ENCODE peak calls at places on chromosomes 11 and 22, in six cellular contexts. H, I, Y, Z, W and L are unnamed samples.

GRCh38 chr11:93099811-93100210 is 98.0 kb downstream of the SLC36A4 start:
- DNase-seq in I (no peak), H (no peak), W (no peak), Z (no peak), Y (no peak), L (no peak)

GRCh38 chr11:76329084-76329648 is 51.8 kb downstream of the THAP12 start:
- DNase-seq in I (no peak), Z (no peak), H (no peak), W (no peak), Y (no peak), L (no peak)

GRCh38 chr11:107576497-107577086 is 11.1 kb upstream of the ALKBH8 start:
- DNase-seq in Y (peak), I (no peak), Z (peak), H (peak), W (peak), L (peak)

GRCh38 chr11:68812526-68812925 is 29.2 kb downstream of the CPT1A start:
- DNase-seq in W (no peak), H (no peak), Y (no peak), Z (no peak), I (no peak), L (no peak)

GRCh38 chr11:93622043-93622442 is 39.4 kb upstream of the CEP295 start:
- DNase-seq in I (no peak), Y (no peak), Z (no peak), W (no peak), H (no peak), L (no peak)

GRCh38 chr11:110890995-110891394 is 178.8 kb upstream of the ARHGAP20 start:
- DNase-seq in W (no peak), I (no peak), Y (no peak), Z (no peak), H (no peak), L (no peak)

GRCh38 chr11:95700471-95700817 is 89.1 kb downstream of the FAM76B start:
- DNase-seq in I (no peak), Z (no peak), W (no peak), Y (no peak), H (no peak), L (no peak)

GRCh38 chr11:11842426-11843008 is 745 bp downstream of the USP47 start:
- DNase-seq in I (peak), Z (peak), H (peak), W (peak), Y (peak), L (peak)

GRCh38 chr11:35275808-35276170 is 136.8 kb downstream of the CD44 start:
- DNase-seq in W (no peak), H (no peak), I (no peak), Z (no peak), Y (no peak), L (no peak)

GRCh38 chr22:33018232-33018864 is 39.8 kb downstream of the SYN3 start:
- DNase-seq in Z (peak), I (peak), Y (peak), H (peak), W (peak), L (peak)

GRCh38 chr11:65266210-65266609 is 4.4 kb downstream of the POLA2 start:
- DNase-seq in W (no peak), Z (no peak), H (no peak), Y (no peak), I (no peak), L (no peak)

GRCh38 chr11:14554959-14555358 is 34.8 kb upstream of the PSMA1 start:
- DNase-seq in Z (no peak), Y (no peak), I (peak), H (no peak), W (no peak), L (no peak)

GRCh38 chr22:21726650-21727049 is 8.9 kb downstream of the YPEL1 start:
- DNase-seq in Y (no peak), W (peak), H (peak), Z (no peak), I (no peak), L (no peak)

GRCh38 chr11:117620131-117620530 is 176.9 kb downstream of the DSCAML1 start:
- DNase-seq in W (no peak), Z (no peak), Y (no peak), I (no peak), H (no peak), L (no peak)

GRCh38 chr11:2774173-2775082 is 74.6 kb upstream of the KCNQ1OT1 start:
- DNase-seq in I (peak), W (no peak), Y (no peak), Z (peak), H (no peak), L (no peak)

GRCh38 chr11:26365284-26365683 is 33.4 kb downstream of the ANO3 start:
- DNase-seq in Z (no peak), I (no peak), Y (no peak), H (no peak), W (no peak), L (no peak)

GRCh38 chr11:126567419-126567818 is 211.9 kb downstream of the ST3GAL4 start:
- DNase-seq in I (no peak), Z (no peak), H (peak), Y (no peak), W (no peak), L (no peak)

GRCh38 chr11:57480409-57481137 is 20.2 kb downstream of the RTN4RL2 start:
- DNase-seq in H (peak), W (peak), I (peak), Z (peak), Y (peak), L (peak)

GRCh38 chr22:29382575-29383328 is 5.6 kb downstream of the AP1B1 start:
- DNase-seq in H (peak), Y (no peak), W (no peak), Z (peak), I (no peak), L (peak)

GRCh38 chr11:110373061-110373702 is 56.6 kb upstream of the FDX1 start:
- DNase-seq in Y (no peak), H (no peak), W (no peak), I (no peak), Z (peak), L (no peak)

GRCh38 chr11:116210663-116211062 is 562.1 kb downstream of the BUD13 start:
- DNase-seq in Y (no peak), H (no peak), Z (no peak), W (no peak), I (no peak), L (no peak)

GRCh38 chr11:41235670-41236069 is 223.8 kb downstream of the LRRC4C start:
- DNase-seq in H (no peak), I (no peak), Z (no peak), Y (no peak), W (no peak), L (no peak)

GRCh38 chr11:1760351-1761109 is 3.2 kb downstream of the CTSD start:
- DNase-seq in I (no peak), Z (peak), W (no peak), H (peak), Y (no peak), L (peak)

GRCh38 chr22:23685205-23685784 is 5.5 kb upstream of the RGL4 start:
- DNase-seq in Y (no peak), H (no peak), Z (no peak), I (no peak), W (no peak), L (peak)

GRCh38 chr22:17493384-17493981 is 69.8 kb upstream of the SLC25A18 start:
- DNase-seq in W (no peak), I (no peak), Y (no peak), H (no peak), Z (no peak), L (no peak)

GRCh38 chr22:19239464-19239863 is 52.1 kb downstream of the CLTCL1 start:
- DNase-seq in W (no peak), H (no peak), Y (no peak), I (no peak), Z (no peak), L (no peak)

GRCh38 chr11:120180571-120181445 is 30.0 kb upstream of the OAF start:
- DNase-seq in Y (no peak), Z (peak), I (no peak), H (no peak), W (no peak), L (no peak)

GRCh38 chr11:68014157-68014965 is 4.2 kb downstream of the ALDH3B1 start:
- DNase-seq in I (no peak), W (no peak), Z (peak), Y (no peak), H (peak), L (peak)

GRCh38 chr11:117201906-117202305 is 2.7 kb downstream of the TAGLN start:
- DNase-seq in Z (no peak), Y (no peak), W (no peak), H (no peak), I (no peak), L (no peak)

GRCh38 chr11:23755769-23756168 is 741.1 kb upstream of the LUZP2 start:
- DNase-seq in H (no peak), W (no peak), Y (no peak), Z (no peak), I (no peak), L (no peak)

GRCh38 chr22:43829904-43830851 is 18.1 kb upstream of the EFCAB6 start:
- DNase-seq in H (no peak), Z (no peak), I (no peak), W (no peak), Y (no peak), L (no peak)

GRCh38 chr11:134678152-134678551 is 266.1 kb upstream of the B3GAT1 start:
- DNase-seq in Y (no peak), I (no peak), H (no peak), Z (no peak), W (no peak), L (no peak)

GRCh38 chr22:19488884-19489843 is 9.4 kb downstream of the CDC45 start:
- DNase-seq in H (peak), Z (no peak), I (no peak), Y (no peak), W (no peak), L (no peak)

GRCh38 chr11:1889527-1889930 is 2.2 kb downstream of the PRR33 start:
- DNase-seq in I (no peak), W (no peak), Y (no peak), H (no peak), Z (no peak), L (no peak)

GRCh38 chr22:37462983-37463382 is 23.2 kb downstream of the MFNG start:
- DNase-seq in I (no peak), H (peak), Z (no peak), W (no peak), Y (no peak), L (peak)

GRCh38 chr22:37462426-37462825 is 23.8 kb downstream of the MFNG start:
- DNase-seq in Z (no peak), W (no peak), Y (no peak), H (no peak), I (no peak), L (no peak)

GRCh38 chr22:37459211-37459610 is 27.0 kb downstream of the MFNG start:
- DNase-seq in Z (no peak), H (peak), Y (no peak), I (no peak), W (peak), L (peak)

GRCh38 chr22:37457093-37457893 is 28.9 kb downstream of the MFNG start:
- DNase-seq in Z (peak), Y (peak), I (peak), W (peak), H (peak), L (peak)

DNA sequence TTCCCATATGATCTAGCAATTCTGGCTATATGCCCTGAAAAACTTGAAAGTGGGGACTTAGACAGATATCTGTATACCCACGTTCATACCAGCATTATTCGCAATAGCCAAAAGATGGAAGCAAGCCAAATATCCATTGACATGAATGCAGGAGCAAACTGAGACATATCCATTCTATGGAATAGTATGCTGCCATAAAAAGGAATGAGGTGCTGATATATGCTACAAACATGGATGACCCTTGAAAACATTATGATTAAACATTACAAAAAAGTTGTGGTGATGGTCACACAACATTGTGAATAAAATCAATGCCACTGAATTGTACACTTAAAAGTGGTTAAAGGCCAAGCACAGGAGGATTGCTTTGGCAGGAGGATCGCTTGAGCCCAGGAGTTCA is 25.5 kb downstream of the MFNG start:
- DNase-seq in Z (no peak), Y (no peak), H (no peak), W (no peak), I (no peak), L (no peak)
- TF ChIP-seq CTCF in Z (no peak), Y (no peak), H (no peak), W (no peak), I (no peak), L (no peak)

GRCh38 chr22:42269407-42270177 is 861 bp downstream of the TCF20 start:
- DNase-seq in H (peak), I (peak), W (no peak), Y (peak), Z (peak), L (peak)
- TF ChIP-seq CTCF in H (peak), I (no peak), W (no peak), Y (peak), Z (peak), L (no peak)

GRCh38 chr11:7571640-7572000 is 57.8 kb downstream of the PPFIBP2 start:
- DNase-seq in I (peak), Z (peak), H (peak), Y (no peak), W (peak), L (peak)
- TF ChIP-seq CTCF in I (peak), Z (peak), H (peak), Y (no peak), W (peak), L (peak)

DNA sequence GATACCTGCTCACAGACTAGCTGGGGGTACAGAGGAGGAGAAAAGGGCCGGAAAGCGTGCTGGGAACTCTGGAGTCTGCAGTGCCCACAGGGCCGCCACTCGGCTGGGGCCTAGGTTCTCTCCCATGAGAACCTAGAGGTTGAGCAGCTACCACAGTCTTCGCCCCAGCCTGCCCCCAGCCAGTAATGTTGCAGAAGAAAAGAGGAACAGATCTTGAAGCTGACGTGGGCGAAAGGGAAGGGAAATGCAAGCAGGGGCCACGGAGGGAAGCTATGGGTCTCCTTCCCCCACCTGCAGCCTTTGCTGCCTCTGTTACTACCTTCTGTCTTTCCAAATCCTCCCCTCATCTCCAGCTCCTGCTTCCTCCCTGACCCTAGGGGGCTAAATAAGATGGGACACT is 28.8 kb upstream of the P2RY2 start:
- DNase-seq in Y (no peak), W (no peak), H (no peak), Z (peak), I (no peak), L (no peak)
- TF ChIP-seq CTCF in Y (no peak), W (no peak), H (no peak), Z (no peak), I (no peak), L (no peak)

GRCh38 chr22:35114296-35114980 is 48.5 kb downstream of the ISX start:
- DNase-seq in Y (no peak), I (no peak), H (no peak), W (no peak), Z (no peak), L (no peak)

GRCh38 chr22:35119494-35119893 is 53.5 kb downstream of the ISX start:
- DNase-seq in I (no peak), Y (no peak), W (no peak), H (no peak), Z (no peak), L (no peak)

GRCh38 chr22:35116269-35116668 is 50.3 kb downstream of the ISX start:
- DNase-seq in Y (no peak), H (no peak), I (no peak), W (no peak), Z (no peak), L (no peak)

GRCh38 chr22:35115515-35115914 is 49.6 kb downstream of the ISX start:
- DNase-seq in Y (no peak), I (no peak), W (no peak), H (no peak), Z (no peak), L (no peak)

DNA sequence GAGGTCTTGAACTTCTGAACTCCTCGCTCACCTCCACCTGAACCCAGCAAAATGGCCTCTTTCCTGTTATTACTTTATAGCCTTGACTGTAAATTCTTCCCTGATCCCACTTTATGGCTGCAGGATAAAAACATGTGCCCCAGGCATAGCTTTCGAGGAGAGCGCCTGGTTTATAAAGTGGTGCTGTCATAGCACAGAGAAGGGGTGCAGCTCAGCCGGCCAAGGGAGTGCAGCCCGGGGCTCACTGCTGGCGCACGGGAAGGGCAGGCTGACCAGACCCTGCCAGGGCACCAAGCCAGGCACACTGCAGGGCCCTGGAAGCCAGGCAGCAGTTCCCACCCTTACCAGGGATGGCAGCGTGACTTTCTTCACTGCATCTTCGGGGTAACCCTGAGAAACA is 50.9 kb downstream of the ISX start:
- DNase-seq in Y (no peak), W (no peak), I (no peak), Z (no peak), H (no peak), L (peak)
- TF ChIP-seq CTCF in Y (no peak), W (peak), I (no peak), Z (no peak), H (no peak), L (no peak)